ENCODE peak calls at places on chromosomes 3 and 15, in five cellular contexts. V is upper lobe of right lung, O is RWPE2, T is natural killer cell, R is adrenal gland. A is an unnamed sample.

GRCh38 chr3:14203521-14204079 is 25.0 kb downstream of the LSM3 start:
- DNase-seq in T (no peak), R (peak), O (no peak), V (no peak), A (no peak)

GRCh38 chr3:20108869-20109268 is 68.6 kb downstream of the KAT2B start:
- DNase-seq in V (no peak), O (no peak), T (no peak), R (no peak), A (no peak)

GRCh38 chr3:42613462-42613861 is 13.0 kb downstream of the NKTR start:
- DNase-seq in T (no peak), V (no peak), O (no peak), R (no peak), A (no peak)

GRCh38 chr3:192706272-192706671 is 21.1 kb downstream of the FGF12 start:
- DNase-seq in T (no peak), V (no peak), O (no peak), R (no peak), A (no peak)

GRCh38 chr15:58504674-58505234 is 73.0 kb downstream of the LIPC start:
- DNase-seq in V (no peak), O (no peak), T (no peak), R (no peak), A (no peak)

GRCh38 chr3:141505166-141505565 is 18.3 kb downstream of the RASA2 start:
- DNase-seq in O (no peak), T (no peak), V (no peak), R (no peak), A (no peak)

GRCh38 chr3:40580494-40581091 is 55.8 kb downstream of the ZNF621 start:
- DNase-seq in O (no peak), T (peak), R (peak), V (no peak), A (peak)

GRCh38 chr3:110816008-110816407 is 255.6 kb upstream of the NECTIN3 start:
- DNase-seq in R (no peak), T (no peak), O (no peak), V (no peak), A (no peak)

GRCh38 chr3:150407818-150408231 is 273 bp upstream of the TSC22D2 start:
- DNase-seq in T (no peak), V (peak), R (peak), O (no peak), A (no peak)

GRCh38 chr3:134904333-134904771 is 109.3 kb downstream of the EPHB1 start:
- DNase-seq in R (no peak), O (no peak), T (no peak), V (no peak), A (no peak)

GRCh38 chr3:195175476-195176337 is 95.3 kb downstream of the XXYLT1 start:
- DNase-seq in O (no peak), V (no peak), R (no peak), T (no peak), A (no peak)

GRCh38 chr15:83767786-83768185 is 113.9 kb downstream of the ADAMTSL3 start:
- DNase-seq in O (no peak), V (no peak), T (no peak), R (no peak), A (no peak)

GRCh38 chr3:780505-780904 is 312.3 kb upstream of the CNTN6 start:
- DNase-seq in O (no peak), V (no peak), T (no peak), R (no peak), A (no peak)

GRCh38 chr3:67901681-67902080 is 247.3 kb upstream of the SUCLG2 start:
- DNase-seq in T (no peak), O (no peak), R (no peak), V (no peak), A (no peak)

GRCh38 chr15:63836579-63836978 is 2.8 kb upstream of the HERC1 start:
- DNase-seq in R (no peak), O (no peak), V (no peak), T (no peak), A (no peak)

GRCh38 chr3:194779729-194780224 is 94.1 kb downstream of the FAM43A start:
- DNase-seq in O (no peak), V (no peak), R (peak), T (no peak), A (no peak)

GRCh38 chr3:13791501-13792490 is 88.1 kb downstream of the WNT7A start:
- DNase-seq in V (peak), O (no peak), T (no peak), R (no peak), A (no peak)

GRCh38 chr15:70121656-70122297 is 24.1 kb upstream of the TLE3 start:
- DNase-seq in R (peak), T (no peak), O (no peak), V (peak), A (no peak)
- TF ChIP-seq CTCF in R (no peak), T (no peak), O (peak), V (no peak), A (no peak)

GRCh38 chr3:7285502-7285901 is 424.6 kb downstream of the GRM7 start:
- DNase-seq in V (no peak), T (no peak), R (no peak), O (no peak), A (no peak)
- TF ChIP-seq CTCF in V (peak), T (peak), R (peak), O (peak), A (no peak)

DNA sequence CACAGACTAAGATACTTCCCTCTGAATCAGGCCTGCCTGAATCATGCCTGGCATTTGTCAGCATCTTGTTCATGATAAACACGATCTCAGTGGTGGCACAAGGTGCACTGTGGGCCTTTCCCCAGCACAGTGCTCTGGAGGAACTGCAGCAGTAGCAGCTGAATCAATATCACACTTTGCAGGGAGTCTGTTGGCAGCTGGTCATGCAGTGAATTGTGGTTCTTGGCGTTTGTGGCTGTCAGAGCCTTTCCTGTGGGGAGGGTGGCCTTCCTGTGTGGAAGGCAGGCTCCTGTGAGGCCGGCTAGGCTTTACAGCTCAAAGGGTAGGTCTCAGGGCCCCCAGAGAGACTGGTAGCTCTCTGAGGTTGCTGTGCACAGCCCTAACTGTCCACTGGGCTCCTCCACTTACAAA is 54.4 kb upstream of the TLE3 start:
- DNase-seq in T (peak), R (no peak), O (no peak), V (no peak), A (no peak)
- TF ChIP-seq CTCF in T (no peak), R (no peak), O (no peak), V (no peak), A (no peak)

DNA sequence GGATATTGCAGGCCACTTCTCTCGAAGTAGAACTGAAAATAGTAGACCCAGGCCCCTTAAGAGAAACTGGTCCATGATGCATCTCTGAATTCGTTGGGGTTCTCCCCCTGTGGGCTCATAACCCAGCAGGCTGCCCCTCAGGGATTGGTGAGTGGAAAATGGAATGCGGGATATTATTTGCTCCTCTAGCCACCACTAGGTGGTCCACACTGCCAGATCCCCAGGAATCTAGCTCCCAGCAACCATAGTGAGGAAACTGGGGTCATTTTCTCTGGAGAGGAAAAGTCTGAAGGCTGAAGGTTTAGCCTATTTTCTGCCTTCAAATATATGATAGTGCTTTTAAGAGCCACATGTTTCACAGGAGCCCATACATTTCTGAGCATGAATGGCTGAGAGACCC is 6.7 kb downstream of the CX3CR1 start:
- DNase-seq in R (no peak), T (no peak), V (no peak), O (no peak), A (no peak)
- TF ChIP-seq CTCF in R (no peak), T (no peak), V (no peak), O (no peak), A (peak)

GRCh38 chr3:115977866-115978265 is 354.6 kb downstream of the GAP43 start:
- DNase-seq in T (no peak), V (no peak), R (no peak), O (no peak), A (no peak)
- TF ChIP-seq CTCF in T (no peak), V (peak), R (no peak), O (no peak), A (peak)

GRCh38 chr15:52765779-52766178 is 24.4 kb downstream of the ONECUT1 start:
- DNase-seq in O (no peak), T (no peak), V (no peak), R (no peak), A (no peak)
- TF ChIP-seq CTCF in O (peak), T (no peak), V (no peak), R (no peak), A (peak)

GRCh38 chr3:189272500-189273119 is 100.8 kb downstream of the TPRG1 start:
- DNase-seq in V (no peak), T (no peak), R (no peak), O (no peak), A (no peak)
- TF ChIP-seq CTCF in V (no peak), T (no peak), R (peak), O (peak), A (peak)

DNA sequence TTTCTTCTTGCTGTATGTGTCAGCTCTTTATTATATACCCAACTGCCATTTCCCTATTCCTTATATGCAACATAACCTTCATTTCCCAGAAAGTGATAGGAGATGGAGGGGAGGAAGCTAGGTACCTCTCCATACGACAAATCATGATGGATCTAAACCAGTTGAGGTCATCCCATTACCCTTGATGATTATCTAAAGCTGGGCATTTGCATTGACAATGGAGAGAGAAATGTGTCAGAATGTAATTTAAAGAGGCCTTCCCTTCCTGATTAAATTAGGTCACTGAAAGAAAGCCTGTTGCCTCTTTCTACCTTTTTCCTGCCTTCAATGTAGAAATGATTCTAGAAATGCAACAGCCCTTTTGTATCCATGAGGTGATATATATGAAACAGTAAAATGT is 81.9 kb downstream of the SUCNR1 start:
- DNase-seq in V (no peak), T (no peak), O (no peak), R (no peak), A (no peak)
- TF ChIP-seq CTCF in V (no peak), T (no peak), O (no peak), R (no peak), A (no peak)

GRCh38 chr15:60442031-60442665 is 36.8 kb downstream of the ICE2 start:
- DNase-seq in V (no peak), R (no peak), T (no peak), O (no peak), A (no peak)

GRCh38 chr15:60448668-60449360 is 30.1 kb downstream of the ICE2 start:
- DNase-seq in V (no peak), O (no peak), R (no peak), T (no peak), A (no peak)

GRCh38 chr15:60442763-60443162 is 36.2 kb downstream of the ICE2 start:
- DNase-seq in R (no peak), T (no peak), V (no peak), O (no peak), A (no peak)

GRCh38 chr15:60441323-60441722 is 37.6 kb downstream of the ICE2 start:
- DNase-seq in R (no peak), O (no peak), T (no peak), V (no peak), A (no peak)

GRCh38 chr15:60444289-60444912 is 34.5 kb downstream of the ICE2 start:
- DNase-seq in T (no peak), R (no peak), O (no peak), V (no peak), A (no peak)
- TF ChIP-seq CTCF in T (peak), R (peak), O (peak), V (peak), A (peak)

GRCh38 chr3:146169891-146170290 is 8.9 kb upstream of the PLOD2 start:
- DNase-seq in V (no peak), T (no peak), R (no peak), O (no peak), A (no peak)
- TF ChIP-seq CTCF in V (no peak), T (no peak), R (no peak), O (no peak), A (no peak)

A was measured in type B pancreatic cell.